ENCODE peak calls at places on chromosomes 12 and 14, in ten cellular contexts. N is GM23338, Y is lower leg skin, P is pancreas, S is uterus, Q is GM13976, J is GM20000, W is SK-N-SH, L is AG09309, B is MCF 10A. F is an unnamed sample.

GRCh38 chr14:90893028-90893427 is 76.8 kb upstream of the TTC7B start:
- DNase-seq in N (no peak), Y (no peak), P (no peak), S (no peak), Q (no peak), J (no peak), W (no peak), L (no peak), B (no peak), F (no peak)

GRCh38 chr12:39887824-39888223 is 218.1 kb downstream of the SLC2A13 start:
- DNase-seq in N (no peak), Y (no peak), P (no peak), S (no peak), Q (no peak), J (no peak), W (no peak), L (no peak), B (no peak), F (no peak)

GRCh38 chr14:61296707-61297502 is 15.8 kb upstream of the TMEM30B start:
- DNase-seq in N (peak; percentile 49), Y (no peak), P (no peak), S (no peak), Q (peak; percentile 54), J (peak; percentile 41), W (peak; percentile 34), L (no peak), B (peak; percentile 61), F (peak; percentile 38)

GRCh38 chr12:116916714-116917114 is 6.0 kb downstream of the FBXW8 start:
- DNase-seq in N (peak; percentile 26), Y (no peak), P (no peak), S (no peak), Q (peak; percentile 36), J (peak; percentile 33), W (no peak), L (peak; percentile 58), B (peak; percentile 87), F (peak; percentile 38)

GRCh38 chr14:61365667-61366194 is 44.4 kb downstream of the PRKCH start:
- DNase-seq in N (no peak), Y (no peak), P (no peak), S (no peak), Q (no peak), J (no peak), W (no peak), L (no peak), B (no peak), F (no peak)

GRCh38 chr12:118237908-118238307 is 102.0 kb downstream of the PEBP1 start:
- DNase-seq in N (no peak), Y (no peak), P (no peak), S (no peak), Q (no peak), J (no peak), W (no peak), L (no peak), B (peak; percentile 32), F (no peak)

GRCh38 chr14:90536511-90537191 is 139.8 kb downstream of the CALM1 start:
- DNase-seq in N (no peak), Y (no peak), P (no peak), S (no peak), Q (no peak), J (no peak), W (no peak), L (no peak), B (no peak), F (no peak)

GRCh38 chr12:130744274-130744673 is 28.2 kb upstream of the RIMBP2 start:
- DNase-seq in N (no peak), Y (peak; percentile 40), P (no peak), S (no peak), Q (no peak), J (no peak), W (no peak), L (no peak), B (no peak), F (no peak)

GRCh38 chr12:62542814-62543213 is 76.2 kb downstream of the MON2 start:
- DNase-seq in N (no peak), Y (no peak), P (no peak), S (no peak), Q (no peak), J (no peak), W (no peak), L (no peak), B (no peak), F (no peak)

GRCh38 chr14:94906577-94906976 is 136.7 kb upstream of the GSC start:
- DNase-seq in N (no peak), Y (peak; percentile 66), P (no peak), S (no peak), Q (no peak), J (no peak), W (no peak), L (no peak), B (no peak), F (no peak)

GRCh38 chr12:9936597-9936996 is 4.4 kb upstream of the CLEC2A start:
- DNase-seq in N (no peak), Y (no peak), P (no peak), S (no peak), Q (no peak), J (no peak), W (no peak), L (no peak), B (no peak), F (no peak)

GRCh38 chr12:9944404-9944803 is 12.2 kb upstream of the CLEC2A start:
- DNase-seq in N (no peak), Y (no peak), P (no peak), S (no peak), Q (no peak), J (no peak), W (no peak), L (no peak), B (no peak), F (no peak)

GRCh38 chr12:9941838-9942237 is 9.7 kb upstream of the CLEC2A start:
- DNase-seq in N (no peak), Y (no peak), P (no peak), S (no peak), Q (no peak), J (no peak), W (no peak), L (no peak), B (no peak), F (no peak)

GRCh38 chr12:9943244-9943643 is 11.1 kb upstream of the CLEC2A start:
- DNase-seq in N (peak; percentile 2), Y (no peak), P (no peak), S (no peak), Q (no peak), J (no peak), W (no peak), L (no peak), B (no peak), F (no peak)

GRCh38 chr12:9940370-9940769 is 8.2 kb upstream of the CLEC2A start:
- DNase-seq in N (peak; percentile 52), Y (no peak), P (no peak), S (no peak), Q (no peak), J (no peak), W (no peak), L (no peak), B (peak; percentile 32), F (peak; percentile 22)
- TF ChIP-seq CTCF in N (peak; percentile 69), Y (no peak), P (no peak), S (no peak), Q (peak; percentile 27), J (peak; percentile 13), W (peak; percentile 36), L (peak; percentile 43), B (peak; percentile 35), F (peak; percentile 58)

DNA sequence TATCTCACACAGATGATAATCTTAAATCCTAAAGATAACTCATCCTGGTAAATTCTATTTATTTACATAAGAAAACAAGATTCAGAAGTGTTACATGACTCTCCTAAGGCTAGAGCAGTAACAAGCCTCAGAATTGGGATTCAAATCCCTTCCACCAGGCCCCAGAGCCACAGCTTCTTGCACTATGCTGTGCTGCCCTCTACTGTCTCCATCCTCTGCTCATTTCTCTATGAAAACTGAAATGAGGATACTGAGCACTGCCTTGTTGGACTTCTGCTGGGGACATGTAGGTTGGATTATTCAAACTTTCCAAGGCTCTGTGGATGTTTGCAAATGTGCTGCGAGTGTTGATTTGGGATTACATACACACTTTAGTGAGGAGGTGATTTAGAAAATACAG is 23.5 kb upstream of the C12orf50 start:
- DNase-seq in N (peak; percentile 62), Y (no peak), P (no peak), S (no peak), Q (no peak), J (no peak), W (peak; percentile 30), L (no peak), B (peak; percentile 48), F (no peak)
- TF ChIP-seq CTCF in N (peak; percentile 54), Y (no peak), P (no peak), S (no peak), Q (peak; percentile 54), J (peak; percentile 27), W (peak; percentile 59), L (peak; percentile 62), B (peak; percentile 32), F (peak; percentile 62)

DNA sequence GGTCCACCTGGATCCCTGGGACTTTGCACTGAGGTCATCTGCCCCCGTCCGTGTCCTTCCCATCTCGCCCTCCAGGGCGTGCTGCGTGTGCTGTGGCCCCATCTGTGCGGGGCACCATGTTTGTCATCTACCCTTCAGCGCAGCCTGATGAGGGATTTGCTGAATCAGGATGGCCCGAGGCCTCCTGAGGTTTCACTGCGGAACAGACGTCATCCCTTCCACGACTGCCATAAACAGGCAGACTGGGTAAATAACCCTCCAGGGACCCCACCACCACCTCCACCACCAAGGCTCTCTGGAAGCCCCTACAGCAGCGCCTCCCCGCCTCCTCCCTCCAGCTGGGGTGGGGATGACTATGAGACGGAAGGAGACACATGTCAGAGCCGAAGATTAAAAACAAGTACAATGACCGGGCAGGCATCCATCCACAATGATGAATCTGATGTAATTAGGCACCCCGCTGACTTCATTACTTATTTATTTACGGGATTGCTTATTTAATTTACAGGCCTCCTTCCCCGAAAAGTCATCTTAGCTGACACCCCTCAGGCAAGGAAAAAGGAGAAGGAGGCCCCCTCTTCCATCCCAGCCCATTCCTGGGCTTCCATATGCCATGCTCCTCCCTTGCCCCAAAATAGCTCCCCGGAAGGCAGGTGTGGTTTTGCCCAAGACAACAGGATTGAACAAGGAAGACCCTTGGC is 39.4 kb downstream of the NCOR2 start:
- DNase-seq in N (peak; percentile 56), Y (no peak), P (no peak), S (no peak), Q (no peak), J (no peak), W (no peak), L (no peak), B (no peak), F (no peak)
- TF ChIP-seq CTCF in N (no peak), Y (no peak), P (no peak), S (no peak), Q (no peak), J (no peak), W (no peak), L (peak; percentile 14), B (no peak), F (no peak)

DNA sequence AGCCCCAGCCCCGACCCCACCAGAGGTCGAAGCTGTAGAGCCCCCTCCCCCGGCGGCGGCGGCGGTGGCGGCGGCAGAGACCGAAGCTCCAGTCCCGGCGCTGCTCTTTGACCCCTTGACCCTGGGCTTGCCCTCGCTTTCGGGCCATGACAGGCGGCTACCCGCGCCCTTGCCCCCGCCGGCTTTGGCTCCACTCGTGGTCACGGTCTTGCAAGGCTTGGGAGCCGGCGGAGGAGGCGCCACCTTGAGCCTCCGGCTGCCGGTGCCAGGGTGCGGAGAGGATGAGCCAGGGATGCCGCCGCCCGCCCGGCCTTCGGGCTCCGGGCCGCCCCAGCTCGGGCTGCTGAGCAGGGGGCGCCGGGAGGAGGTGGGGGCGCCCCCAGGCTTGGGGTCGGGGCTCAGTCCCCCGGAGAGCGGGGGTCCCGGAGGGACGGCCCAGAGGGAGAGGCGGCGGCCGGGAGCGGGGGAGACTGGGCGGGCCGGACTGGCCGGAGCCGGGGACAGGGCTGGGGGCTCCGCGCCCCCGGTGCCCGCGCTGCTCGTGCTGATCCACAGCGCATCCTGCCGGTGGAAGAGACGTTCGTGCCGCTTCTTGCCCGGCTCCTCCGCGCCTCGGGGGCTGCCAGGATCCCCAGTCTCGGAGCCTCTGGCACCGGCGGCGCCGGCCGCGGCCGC is 938 bp downstream of the AGAP2 start:
- DNase-seq in N (peak; percentile 58), Y (no peak), P (no peak), S (no peak), Q (no peak), J (peak; percentile 26), W (peak; percentile 84), L (no peak), B (no peak), F (no peak)
- TF ChIP-seq CTCF in N (peak; percentile 8), Y (no peak), P (no peak), S (no peak), Q (no peak), J (no peak), W (peak; percentile 49), L (peak; percentile 37), B (peak; percentile 12), F (no peak)

F was measured in GM10248.